ENCODE peak calls at places on chromosomes 2 and 18, in six cellular contexts. One of them, this sample, is unnamed.

GRCh38 chr2:128499367-128500135 is 180.9 kb upstream of the HS6ST1 start:
- DNase-seq in stimulated activated CD4-positive, alpha-beta T cell treated with anti-CD3 and anti-CD28 coated beads, Interleukin-12 subunit alpha, Interleukin-12 subunit beta, amount 100 ng/mL, for 4 hours: no peak
- DNase-seq in stimulated activated CD8-positive, alpha-beta memory T cell treated with anti-CD3 and anti-CD28 coated beads, Interleukin-4, amount 100 ng/mL, for 1 hour: no peak
- DNase-seq in astrocyte of the spinal cord: no peak
- DNase-seq in retina: no peak
- DNase-seq in ovary: no peak
- DNase-seq in this sample: peak

GRCh38 chr2:127154396-127154795 is 47.4 kb upstream of the BIN1 start:
- DNase-seq in ovary: no peak
- DNase-seq in retina: no peak
- DNase-seq in astrocyte of the spinal cord: no peak
- DNase-seq in stimulated activated CD4-positive, alpha-beta T cell treated with anti-CD3 and anti-CD28 coated beads, Interleukin-12 subunit alpha, Interleukin-12 subunit beta, amount 100 ng/mL, for 4 hours: no peak
- DNase-seq in stimulated activated CD8-positive, alpha-beta memory T cell treated with anti-CD3 and anti-CD28 coated beads, Interleukin-4, amount 100 ng/mL, for 1 hour: no peak
- DNase-seq in this sample: no peak

GRCh38 chr2:240401781-240402551 is 33.5 kb upstream of the GPC1 start:
- DNase-seq in stimulated activated CD8-positive, alpha-beta memory T cell treated with anti-CD3 and anti-CD28 coated beads, Interleukin-4, amount 100 ng/mL, for 1 hour: no peak
- DNase-seq in astrocyte of the spinal cord: no peak
- DNase-seq in ovary: no peak
- DNase-seq in stimulated activated CD4-positive, alpha-beta T cell treated with anti-CD3 and anti-CD28 coated beads, Interleukin-12 subunit alpha, Interleukin-12 subunit beta, amount 100 ng/mL, for 4 hours: no peak
- DNase-seq in retina: no peak
- DNase-seq in this sample: peak

GRCh38 chr18:12598181-12598921 is 59.6 kb downstream of the SPIRE1 start:
- DNase-seq in stimulated activated CD4-positive, alpha-beta T cell treated with anti-CD3 and anti-CD28 coated beads, Interleukin-12 subunit alpha, Interleukin-12 subunit beta, amount 100 ng/mL, for 4 hours: no peak
- DNase-seq in retina: no peak
- DNase-seq in ovary: no peak
- DNase-seq in astrocyte of the spinal cord: peak
- DNase-seq in stimulated activated CD8-positive, alpha-beta memory T cell treated with anti-CD3 and anti-CD28 coated beads, Interleukin-4, amount 100 ng/mL, for 1 hour: no peak
- DNase-seq in this sample: no peak

GRCh38 chr2:132977812-132978529 is 308.0 kb upstream of the LYPD1 start:
- DNase-seq in stimulated activated CD4-positive, alpha-beta T cell treated with anti-CD3 and anti-CD28 coated beads, Interleukin-12 subunit alpha, Interleukin-12 subunit beta, amount 100 ng/mL, for 4 hours: no peak
- DNase-seq in retina: no peak
- DNase-seq in ovary: no peak
- DNase-seq in stimulated activated CD8-positive, alpha-beta memory T cell treated with anti-CD3 and anti-CD28 coated beads, Interleukin-4, amount 100 ng/mL, for 1 hour: no peak
- DNase-seq in astrocyte of the spinal cord: peak
- DNase-seq in this sample: no peak

GRCh38 chr18:8218263-8218662 is 391.0 kb upstream of the RAB12 start:
- DNase-seq in stimulated activated CD8-positive, alpha-beta memory T cell treated with anti-CD3 and anti-CD28 coated beads, Interleukin-4, amount 100 ng/mL, for 1 hour: no peak
- DNase-seq in astrocyte of the spinal cord: no peak
- DNase-seq in ovary: no peak
- DNase-seq in stimulated activated CD4-positive, alpha-beta T cell treated with anti-CD3 and anti-CD28 coated beads, Interleukin-12 subunit alpha, Interleukin-12 subunit beta, amount 100 ng/mL, for 4 hours: no peak
- DNase-seq in retina: peak
- DNase-seq in this sample: no peak

GRCh38 chr2:121330921-121331320 is 45.9 kb upstream of the TFCP2L1 start:
- DNase-seq in retina: no peak
- DNase-seq in stimulated activated CD4-positive, alpha-beta T cell treated with anti-CD3 and anti-CD28 coated beads, Interleukin-12 subunit alpha, Interleukin-12 subunit beta, amount 100 ng/mL, for 4 hours: no peak
- DNase-seq in stimulated activated CD8-positive, alpha-beta memory T cell treated with anti-CD3 and anti-CD28 coated beads, Interleukin-4, amount 100 ng/mL, for 1 hour: no peak
- DNase-seq in astrocyte of the spinal cord: no peak
- DNase-seq in ovary: no peak
- DNase-seq in this sample: peak

GRCh38 chr2:36355157-36355889 is at the start of gene CRIM1:
- DNase-seq in stimulated activated CD4-positive, alpha-beta T cell treated with anti-CD3 and anti-CD28 coated beads, Interleukin-12 subunit alpha, Interleukin-12 subunit beta, amount 100 ng/mL, for 4 hours: peak
- DNase-seq in astrocyte of the spinal cord: peak
- DNase-seq in retina: peak
- DNase-seq in ovary: peak
- DNase-seq in stimulated activated CD8-positive, alpha-beta memory T cell treated with anti-CD3 and anti-CD28 coated beads, Interleukin-4, amount 100 ng/mL, for 1 hour: no peak
- DNase-seq in this sample: peak

GRCh38 chr2:71599646-71600236 is 146.4 kb downstream of the DYSF start:
- DNase-seq in stimulated activated CD8-positive, alpha-beta memory T cell treated with anti-CD3 and anti-CD28 coated beads, Interleukin-4, amount 100 ng/mL, for 1 hour: no peak
- DNase-seq in astrocyte of the spinal cord: no peak
- DNase-seq in retina: no peak
- DNase-seq in ovary: no peak
- DNase-seq in stimulated activated CD4-positive, alpha-beta T cell treated with anti-CD3 and anti-CD28 coated beads, Interleukin-12 subunit alpha, Interleukin-12 subunit beta, amount 100 ng/mL, for 4 hours: no peak
- DNase-seq in this sample: no peak

GRCh38 chr18:22432672-22433137 is 15.0 kb upstream of the CTAGE1 start:
- DNase-seq in astrocyte of the spinal cord: peak
- DNase-seq in stimulated activated CD8-positive, alpha-beta memory T cell treated with anti-CD3 and anti-CD28 coated beads, Interleukin-4, amount 100 ng/mL, for 1 hour: no peak
- DNase-seq in stimulated activated CD4-positive, alpha-beta T cell treated with anti-CD3 and anti-CD28 coated beads, Interleukin-12 subunit alpha, Interleukin-12 subunit beta, amount 100 ng/mL, for 4 hours: no peak
- DNase-seq in retina: no peak
- DNase-seq in ovary: peak
- DNase-seq in this sample: no peak

GRCh38 chr2:48098539-48098938 is 192.2 kb upstream of the FBXO11 start:
- DNase-seq in astrocyte of the spinal cord: no peak
- DNase-seq in stimulated activated CD8-positive, alpha-beta memory T cell treated with anti-CD3 and anti-CD28 coated beads, Interleukin-4, amount 100 ng/mL, for 1 hour: no peak
- DNase-seq in stimulated activated CD4-positive, alpha-beta T cell treated with anti-CD3 and anti-CD28 coated beads, Interleukin-12 subunit alpha, Interleukin-12 subunit beta, amount 100 ng/mL, for 4 hours: no peak
- DNase-seq in retina: no peak
- DNase-seq in ovary: no peak
- DNase-seq in this sample: no peak

GRCh38 chr2:133417410-133417809 is 150.9 kb downstream of the NCKAP5 start:
- DNase-seq in stimulated activated CD4-positive, alpha-beta T cell treated with anti-CD3 and anti-CD28 coated beads, Interleukin-12 subunit alpha, Interleukin-12 subunit beta, amount 100 ng/mL, for 4 hours: no peak
- DNase-seq in retina: no peak
- DNase-seq in stimulated activated CD8-positive, alpha-beta memory T cell treated with anti-CD3 and anti-CD28 coated beads, Interleukin-4, amount 100 ng/mL, for 1 hour: no peak
- DNase-seq in astrocyte of the spinal cord: no peak
- DNase-seq in ovary: no peak
- DNase-seq in this sample: no peak